ENCODE peak calls at places on chromosomes 3 and 15, in eight cellular contexts. T is fibroblast of lung; L is heart right ventricle; K is ovary; J is esophagus squamous epithelium; C is PC-9; W is stomach; E is CD4-positive, CD25-positive, alpha-beta regulatory T cell. D is an unnamed sample.

GRCh38 chr3:27307566-27307965 is 61.6 kb downstream of the NEK10 start:
- DNase-seq in K (no peak), T (no peak), J (no peak), L (no peak), C (no peak), W (no peak), E (no peak), D (no peak)

GRCh38 chr3:7309707-7310106 is 448.8 kb downstream of the GRM7 start:
- DNase-seq in J (no peak), C (no peak), T (peak), E (no peak), W (no peak), L (peak), K (peak), D (no peak)

GRCh38 chr3:16802382-16802781 is 82.4 kb upstream of the PLCL2 start:
- DNase-seq in J (no peak), E (no peak), C (peak), T (no peak), K (no peak), W (no peak), L (no peak), D (no peak)

GRCh38 chr3:27859821-27860220 is 137.7 kb upstream of the EOMES start:
- DNase-seq in W (no peak), T (no peak), L (no peak), E (no peak), C (no peak), K (no peak), J (no peak), D (no peak)

GRCh38 chr3:147619925-147620580 is 210.9 kb downstream of the ZIC1 start:
- DNase-seq in J (no peak), L (no peak), E (no peak), T (no peak), K (no peak), C (no peak), W (no peak), D (no peak)

GRCh38 chr3:44883213-44883955 is 9.0 kb downstream of the TGM4 start:
- DNase-seq in L (no peak), W (no peak), C (no peak), J (no peak), K (no peak), E (no peak), T (no peak), D (no peak)

GRCh38 chr3:175198991-175199390 is 339.9 kb downstream of the NAALADL2 start:
- DNase-seq in E (no peak), T (no peak), W (no peak), K (no peak), C (no peak), L (no peak), J (no peak), D (no peak)

GRCh38 chr3:46845397-46845859 is 17.8 kb downstream of the MYL3 start:
- DNase-seq in J (no peak), L (peak), K (peak), T (peak), C (no peak), W (peak), E (no peak), D (peak)

GRCh38 chr3:50267280-50267913 is 1.6 kb upstream of the SEMA3B start:
- DNase-seq in K (peak), W (peak), C (no peak), T (no peak), E (no peak), J (no peak), L (peak), D (peak)

GRCh38 chr3:171044828-171045793 is 18.6 kb upstream of the SLC2A2 start:
- DNase-seq in E (no peak), J (no peak), T (peak), K (no peak), C (no peak), W (no peak), L (no peak), D (no peak)

GRCh38 chr3:196080997-196081833 is 675 bp downstream of the TFRC start:
- DNase-seq in L (peak), C (peak), T (peak), W (peak), E (peak), K (peak), J (no peak), D (peak)

GRCh38 chr3:129485681-129486056 is 42.8 kb upstream of the RHO start:
- DNase-seq in L (peak), W (peak), C (peak), E (no peak), T (peak), K (peak), J (peak), D (peak)

GRCh38 chr15:84817461-84818081 is 415 bp downstream of the ALPK3 start:
- DNase-seq in E (no peak), K (no peak), L (no peak), C (no peak), W (no peak), J (no peak), T (no peak), D (no peak)
- H3K27ac ChIP-seq in E (no peak), K (no peak), L (peak), C (no peak), W (peak), J (peak), T (no peak), D (peak)

GRCh38 chr15:40002295-40002694 is 36.7 kb downstream of the SRP14 start:
- DNase-seq in C (no peak), W (peak), T (peak), E (no peak), J (no peak), L (no peak), K (no peak), D (no peak)

GRCh38 chr15:40006646-40007045 is 32.3 kb downstream of the SRP14 start:
- DNase-seq in W (no peak), L (no peak), T (peak), K (no peak), J (no peak), E (no peak), C (no peak), D (no peak)

GRCh38 chr15:39999538-39999937 is 39.4 kb downstream of the SRP14 start:
- DNase-seq in E (no peak), T (no peak), J (no peak), W (no peak), K (no peak), L (no peak), C (no peak), D (no peak)

GRCh38 chr15:40006003-40006402 is 33.0 kb downstream of the SRP14 start:
- DNase-seq in E (no peak), L (no peak), C (no peak), W (no peak), J (no peak), T (peak), K (no peak), D (no peak)

DNA sequence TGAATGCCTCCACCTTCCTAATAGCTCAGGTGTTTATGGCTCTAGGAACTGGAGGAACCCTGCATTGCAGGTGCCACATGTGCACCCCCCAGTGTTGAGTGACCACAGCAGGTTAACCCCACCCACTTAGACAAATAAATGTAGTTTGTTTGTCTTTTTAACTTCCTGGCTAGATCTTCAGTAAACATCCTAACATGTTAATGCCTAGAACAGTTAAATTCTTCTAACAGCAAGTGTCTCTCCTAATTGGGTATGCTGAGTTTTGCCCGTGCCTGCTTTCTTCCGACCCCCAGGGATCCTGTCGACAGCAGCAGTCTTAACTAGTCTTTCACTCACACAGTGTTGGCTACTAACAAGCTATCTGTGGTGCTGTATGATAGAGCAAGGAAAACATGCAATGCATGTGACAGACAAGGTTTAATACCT is 35.5 kb downstream of the SRP14 start:
- DNase-seq in L (no peak), K (no peak), C (no peak), J (no peak), E (no peak), T (no peak), W (no peak), D (no peak)
- H3K27ac ChIP-seq in L (no peak), K (no peak), C (no peak), J (no peak), E (no peak), T (no peak), W (no peak), D (no peak)

GRCh38 chr3:52288674-52289073 is 1.0 kb downstream of the GLYCTK start:
- DNase-seq in E (no peak), J (no peak), W (no peak), L (no peak), C (no peak), T (no peak), K (peak), D (no peak)

GRCh38 chr3:52289338-52289746 is 1.7 kb downstream of the GLYCTK start:
- DNase-seq in C (no peak), W (peak), E (no peak), J (no peak), L (no peak), K (peak), T (no peak), D (no peak)

GRCh38 chr3:52290596-52291507 is 3.2 kb downstream of the GLYCTK start:
- DNase-seq in C (no peak), J (no peak), T (no peak), W (no peak), L (no peak), E (no peak), K (peak), D (no peak)

GRCh38 chr3:52291508-52292181 is 4.0 kb downstream of the GLYCTK start:
- DNase-seq in J (no peak), E (no peak), W (no peak), K (peak), C (peak), T (no peak), L (peak), D (no peak)

DNA sequence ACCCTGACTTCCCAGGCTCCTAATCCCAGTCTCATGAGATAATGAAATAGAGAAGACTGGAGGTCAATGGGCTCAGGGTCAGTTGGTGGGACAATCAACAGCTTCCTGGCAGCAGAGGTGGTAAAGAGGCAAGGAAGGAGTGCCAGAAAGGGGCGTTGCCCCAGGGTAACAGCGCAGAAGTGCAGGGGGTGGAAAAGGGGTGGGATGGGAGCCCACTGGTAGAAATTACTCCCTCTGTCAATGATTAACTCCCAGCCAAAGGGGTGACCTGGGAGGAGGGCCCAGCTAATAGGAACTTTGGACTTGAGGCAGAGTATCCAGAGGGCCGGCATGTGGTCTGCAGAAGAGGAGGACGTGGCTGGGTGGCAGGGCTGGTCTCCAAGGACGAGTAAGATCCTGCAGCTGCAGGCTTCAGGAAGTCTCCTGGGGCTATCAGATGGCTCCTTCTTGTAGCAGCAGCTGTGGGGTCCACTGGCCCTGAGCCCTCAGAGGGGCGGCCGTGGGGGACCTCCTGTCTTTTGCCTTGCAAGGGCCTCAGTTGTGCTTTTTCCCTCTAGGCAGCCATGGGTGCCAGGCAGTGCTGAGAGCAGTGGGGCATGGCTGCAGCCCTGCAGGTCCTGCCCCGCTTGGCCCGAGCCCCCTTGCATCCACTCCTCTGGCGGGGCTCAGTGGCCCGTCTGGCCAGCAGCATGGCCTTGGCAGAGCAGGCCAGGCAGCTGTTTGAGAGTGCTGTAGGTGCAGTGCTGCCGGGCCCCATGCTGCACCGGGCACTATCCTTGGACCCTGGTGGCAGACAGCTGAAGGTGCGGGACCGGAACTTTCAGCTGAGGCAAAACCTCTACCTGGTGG is 2.3 kb downstream of the GLYCTK start:
- DNase-seq in W (peak), J (no peak), T (no peak), L (no peak), C (no peak), E (no peak), K (peak), D (no peak)
- H3K27ac ChIP-seq in W (peak), J (no peak), T (no peak), L (no peak), C (no peak), E (no peak), K (no peak), D (no peak)

GRCh38 chr15:99135194-99135593 is 30.3 kb downstream of the SYNM start:
- DNase-seq in K (no peak), J (no peak), C (no peak), L (no peak), E (no peak), W (no peak), T (peak), D (no peak)
- H3K27ac ChIP-seq in K (no peak), J (peak), C (no peak), L (peak), E (no peak), W (no peak), T (no peak), D (peak)

GRCh38 chr3:127692501-127693335 is 20.0 kb downstream of the ABTB1 start:
- DNase-seq in C (no peak), W (no peak), J (no peak), L (no peak), E (no peak), K (peak), T (no peak), D (no peak)
- H3K27ac ChIP-seq in C (no peak), W (no peak), J (no peak), L (no peak), E (no peak), K (no peak), T (no peak), D (no peak)

GRCh38 chr15:61198722-61199121 is 30.4 kb downstream of the RORA start:
- DNase-seq in E (no peak), C (no peak), L (no peak), J (no peak), T (no peak), W (no peak), K (no peak), D (no peak)
- H3K27ac ChIP-seq in E (no peak), C (no peak), L (no peak), J (no peak), T (no peak), W (no peak), K (no peak), D (no peak)

DNA sequence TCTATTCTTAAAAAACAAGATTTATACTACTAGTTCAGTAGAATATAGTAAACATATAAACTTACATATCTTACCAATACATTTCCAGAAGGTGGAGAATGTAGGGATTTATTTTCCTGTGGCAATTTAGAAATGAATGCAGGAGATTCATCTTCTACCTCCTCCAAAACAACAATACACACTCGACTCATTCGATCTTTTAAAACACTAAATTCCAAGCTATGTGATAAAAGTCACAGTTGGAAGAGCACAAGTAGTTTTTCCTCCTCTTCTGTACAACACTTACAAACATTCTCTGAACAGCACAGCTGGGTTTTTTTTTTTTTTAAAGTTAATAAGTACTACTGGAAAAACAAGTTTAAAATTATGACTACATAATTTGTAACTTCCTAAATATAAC is 1.4 kb downstream of the ANKRD28 start:
- DNase-seq in K (no peak), J (no peak), C (no peak), W (no peak), E (no peak), L (no peak), T (no peak), D (no peak)
- H3K27ac ChIP-seq in K (peak), J (peak), C (peak), W (peak), E (peak), L (peak), T (peak), D (peak)

DNA sequence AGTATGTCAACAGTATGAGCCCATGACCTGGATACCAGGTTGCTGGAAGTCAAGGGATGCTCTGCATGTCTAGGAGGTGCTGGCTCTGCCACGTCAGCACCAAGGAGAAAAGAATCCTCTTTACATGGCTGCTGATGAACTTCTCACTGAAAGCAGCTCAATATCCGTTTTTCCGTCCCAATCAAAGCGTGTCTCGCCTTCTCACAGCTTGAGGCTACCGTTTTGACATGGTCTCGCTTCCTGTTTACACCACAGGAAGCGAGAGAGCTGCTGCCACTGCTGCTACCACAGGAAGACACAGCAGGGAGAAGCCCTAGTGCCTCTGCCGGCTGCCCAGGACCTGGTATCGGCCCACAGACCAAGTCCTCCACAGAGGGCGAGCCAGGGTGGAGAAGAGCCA is 27.3 kb downstream of the STARD5 start:
- DNase-seq in J (no peak), W (peak), L (peak), E (peak), T (no peak), K (no peak), C (no peak), D (peak)
- H3K27ac ChIP-seq in J (peak), W (peak), L (peak), E (peak), T (no peak), K (no peak), C (no peak), D (peak)